ENCODE peak calls at places on chromosomes 13 and 19, in seven cellular contexts. O is CD8-positive, alpha-beta T cell; V is lower lobe of right lung; N is activated T-cell treated with anti-CD3 and anti-CD28 coated beads, Interleukin-2, amount 50 U/mL, for 72 hours; X is effector memory CD8-positive, alpha-beta T cell; E is M059J; U is WTC11. B is an unnamed sample.

GRCh38 chr13:113187263-113187669 is 21.2 kb downstream of the PCID2 start:
- DNase-seq in V (no peak), X (no peak), N (peak), O (peak), U (no peak), E (peak), B (no peak)

GRCh38 chr19:33998739-33999345 is 173.5 kb upstream of the LSM14A start:
- DNase-seq in E (no peak), O (no peak), U (no peak), N (no peak), V (no peak), X (no peak), B (no peak)

GRCh38 chr13:53206455-53206854 is 177.8 kb downstream of the OLFM4 start:
- DNase-seq in X (no peak), V (no peak), N (no peak), O (no peak), E (no peak), U (no peak), B (no peak)

GRCh38 chr19:32361574-32362317 is 16.3 kb downstream of the ZNF507 start:
- DNase-seq in E (no peak), V (no peak), U (no peak), N (no peak), X (no peak), O (no peak), B (no peak)

GRCh38 chr13:26197298-26197697 is 24.8 kb downstream of the RNF6 start:
- DNase-seq in O (no peak), N (no peak), V (no peak), U (no peak), E (no peak), X (no peak), B (no peak)

GRCh38 chr13:85508683-85509329 is 290.4 kb downstream of the SLITRK6 start:
- DNase-seq in O (no peak), E (peak), U (peak), N (no peak), V (no peak), X (no peak), B (no peak)

GRCh38 chr13:42272115-42272756 is at the start of gene AKAP11:
- DNase-seq in X (peak), V (peak), U (peak), N (peak), O (peak), E (peak), B (peak)

GRCh38 chr19:54345938-54346386 is 7.0 kb upstream of the LILRA4 start:
- DNase-seq in O (no peak), N (no peak), V (no peak), U (no peak), X (no peak), E (no peak), B (no peak)

GRCh38 chr19:18875726-18876125 is 20.2 kb downstream of the CERS1 start:
- DNase-seq in E (no peak), V (no peak), X (no peak), N (no peak), O (no peak), U (no peak), B (no peak)

GRCh38 chr19:36973844-36974195 is 57.7 kb downstream of the ZNF568 start:
- DNase-seq in N (no peak), V (no peak), X (no peak), O (no peak), E (no peak), U (no peak), B (no peak)

GRCh38 chr19:50514346-50515167 is 844 bp upstream of the ASPDH start:
- DNase-seq in U (no peak), X (no peak), E (no peak), O (no peak), V (peak), N (no peak), B (no peak)

GRCh38 chr19:16670291-16670690 is 9.4 kb downstream of the TMEM38A start:
- DNase-seq in N (no peak), V (no peak), U (no peak), X (no peak), O (no peak), E (no peak), B (no peak)

GRCh38 chr13:75339635-75340374 is 142.2 kb downstream of the TBC1D4 start:
- DNase-seq in N (no peak), U (no peak), X (no peak), E (no peak), V (no peak), O (no peak), B (no peak)

GRCh38 chr13:87999141-87999765 is 328.1 kb downstream of the SLITRK5 start:
- DNase-seq in V (no peak), X (no peak), E (peak), U (no peak), O (no peak), N (no peak), B (no peak)

GRCh38 chr13:19184176-19184575 is 2.6 kb upstream of the TUBA3C start:
- DNase-seq in E (no peak), U (no peak), N (no peak), V (no peak), X (no peak), O (no peak), B (no peak)

GRCh38 chr19:5947435-5947834 is 30.5 kb downstream of the RANBP3 start:
- DNase-seq in E (no peak), N (no peak), X (no peak), O (no peak), U (no peak), V (peak), B (no peak)

GRCh38 chr19:3055741-3056453 is 6.4 kb downstream of the TLE5 start:
- DNase-seq in U (peak), E (no peak), O (no peak), N (no peak), V (peak), X (no peak), B (no peak)

GRCh38 chr19:2083174-2083854 is 12.8 kb downstream of the MOB3A start:
- DNase-seq in U (no peak), E (no peak), V (no peak), N (peak), O (peak), X (peak), B (peak)

GRCh38 chr13:84479656-84480055 is 597.4 kb upstream of the SLITRK1 start:
- DNase-seq in U (no peak), N (no peak), V (no peak), X (no peak), E (peak), O (no peak), B (no peak)

GRCh38 chr13:28640861-28641599 is 17.9 kb upstream of the POMP start:
- DNase-seq in O (no peak), X (no peak), N (no peak), E (no peak), V (no peak), U (no peak), B (no peak)

GRCh38 chr13:73224708-73225107 is 165.9 kb downstream of the KLF5 start:
- DNase-seq in V (no peak), N (no peak), E (peak), U (no peak), X (no peak), O (no peak), B (no peak)

GRCh38 chr13:99085846-99086148 is 107.9 kb upstream of the DOCK9 start:
- DNase-seq in U (peak), N (no peak), O (no peak), X (no peak), V (no peak), E (no peak), B (no peak)

GRCh38 chr19:3515891-3516422 is 9.8 kb downstream of the FZR1 start:
- DNase-seq in X (no peak), E (no peak), O (no peak), V (no peak), N (no peak), U (no peak), B (no peak)

GRCh38 chr19:37975071-37975470 is 68.1 kb downstream of the SIPA1L3 start:
- DNase-seq in V (no peak), U (no peak), X (no peak), O (no peak), E (no peak), N (no peak), B (no peak)

GRCh38 chr19:49468746-49469447 is 5.1 kb upstream of the FLT3LG start:
- DNase-seq in X (peak), U (peak), E (peak), O (peak), N (peak), V (no peak), B (peak)

GRCh38 chr13:95509521-95510315 is 42.8 kb upstream of the CLDN10 start:
- DNase-seq in X (no peak), E (peak), V (no peak), O (no peak), N (no peak), U (no peak), B (no peak)

GRCh38 chr13:26327905-26328304 is 74.0 kb downstream of the CDK8 start:
- DNase-seq in N (no peak), E (peak), V (no peak), U (no peak), O (no peak), X (no peak), B (no peak)

GRCh38 chr13:54945978-54946377 is 1917.4 kb downstream of the OLFM4 start:
- DNase-seq in X (no peak), N (no peak), V (no peak), E (no peak), U (no peak), O (no peak), B (no peak)

B was measured in activated gamma-delta T cell treated with Interleukin-2 at 50 U/mL for 16 hours.